ENCODE peak calls at places on chromosomes 4 and X, in seven cellular contexts. One of them, this sample, is unnamed.

GRCh38 chrX:120365968-120366367 is 4.1 kb downstream of the ATP1B4 start:
- DNase-seq in K562: no peak
- DNase-seq in HCT116: no peak
- DNase-seq in H1: no peak
- DNase-seq in GM23338: no peak
- DNase-seq in GM12878: no peak
- DNase-seq in HepG2: no peak
- DNase-seq in this sample: no peak

GRCh38 chr4:140344111-140344510 is 29.3 kb upstream of the SCOC start:
- DNase-seq in K562: no peak
- DNase-seq in HCT116: no peak
- DNase-seq in H1: no peak
- DNase-seq in GM23338: no peak
- DNase-seq in GM12878: no peak
- DNase-seq in HepG2: no peak
- DNase-seq in this sample: no peak

GRCh38 chr4:73446336-73446938 is 10.4 kb downstream of the AFP start:
- DNase-seq in K562: peak; percentile 67
- DNase-seq in HCT116: peak; percentile 48
- DNase-seq in H1: no peak
- DNase-seq in GM23338: peak; percentile 81
- DNase-seq in GM12878: no peak
- DNase-seq in HepG2: peak; percentile 78
- DNase-seq in this sample: peak; percentile 20

GRCh38 chr4:128287159-128287870 is at the start of gene PGRMC2:
- DNase-seq in K562: peak; percentile 50
- DNase-seq in HCT116: no peak
- DNase-seq in H1: no peak
- DNase-seq in GM23338: peak; percentile 75
- DNase-seq in GM12878: no peak
- DNase-seq in HepG2: no peak
- DNase-seq in this sample: no peak

GRCh38 chr4:146243141-146243882 is 29.0 kb downstream of the REELD1 start:
- DNase-seq in K562: peak; percentile 37
- DNase-seq in HCT116: no peak
- DNase-seq in H1: peak; percentile 36
- DNase-seq in GM23338: peak; percentile 76
- DNase-seq in GM12878: peak; percentile 45
- DNase-seq in HepG2: no peak
- DNase-seq in this sample: no peak

GRCh38 chrX:21912220-21912619 is 28.3 kb upstream of the SMS start:
- DNase-seq in K562: no peak
- DNase-seq in HCT116: no peak
- DNase-seq in H1: no peak
- DNase-seq in GM23338: no peak
- DNase-seq in GM12878: no peak
- DNase-seq in HepG2: no peak
- DNase-seq in this sample: no peak

GRCh38 chrX:136731207-136731782 is 49.4 kb downstream of the ARHGEF6 start:
- DNase-seq in K562: no peak
- DNase-seq in HCT116: no peak
- DNase-seq in H1: no peak
- DNase-seq in GM23338: no peak
- DNase-seq in GM12878: no peak
- DNase-seq in HepG2: no peak
- DNase-seq in this sample: no peak

GRCh38 chr4:17657849-17658248 is 43.4 kb downstream of the MED28 start:
- DNase-seq in K562: no peak
- DNase-seq in HCT116: no peak
- DNase-seq in H1: no peak
- DNase-seq in GM23338: no peak
- DNase-seq in GM12878: no peak
- DNase-seq in HepG2: no peak
- DNase-seq in this sample: no peak

GRCh38 chrX:151871244-151871643 is 41.4 kb upstream of the MAGEA4 start:
- DNase-seq in K562: no peak
- DNase-seq in HCT116: peak; percentile 38
- DNase-seq in H1: no peak
- DNase-seq in GM23338: no peak
- DNase-seq in GM12878: no peak
- DNase-seq in HepG2: peak; percentile 0
- DNase-seq in this sample: no peak

GRCh38 chrX:40176256-40176978 is 78.7 kb upstream of the BCOR start:
- DNase-seq in K562: peak; percentile 73
- DNase-seq in HCT116: no peak
- DNase-seq in H1: no peak
- DNase-seq in GM23338: peak; percentile 52
- DNase-seq in GM12878: no peak
- DNase-seq in HepG2: peak; percentile 35
- DNase-seq in this sample: no peak

GRCh38 chr4:38132843-38133662 is 172.9 kb downstream of the PTTG2 start:
- DNase-seq in K562: no peak
- DNase-seq in HCT116: no peak
- DNase-seq in H1: no peak
- DNase-seq in GM23338: no peak
- DNase-seq in GM12878: peak; percentile 17
- DNase-seq in HepG2: peak; percentile 100
- DNase-seq in this sample: no peak

GRCh38 chrX:13046035-13046851 is 1.8 kb upstream of the FAM9C start:
- DNase-seq in K562: no peak
- DNase-seq in HCT116: no peak
- DNase-seq in H1: no peak
- DNase-seq in GM23338: no peak
- DNase-seq in GM12878: no peak
- DNase-seq in HepG2: no peak
- DNase-seq in this sample: no peak

GRCh38 chrX:103573205-103573604 is 12.1 kb upstream of the TCEAL4 start:
- DNase-seq in K562: no peak
- DNase-seq in HCT116: no peak
- DNase-seq in H1: no peak
- DNase-seq in GM23338: peak; percentile 34
- DNase-seq in GM12878: no peak
- DNase-seq in HepG2: no peak
- DNase-seq in this sample: no peak

GRCh38 chr4:142846105-142846728 is at the start of gene INPP4B:
- DNase-seq in K562: no peak
- DNase-seq in HCT116: peak; percentile 13
- DNase-seq in H1: no peak
- DNase-seq in GM23338: peak; percentile 73
- DNase-seq in GM12878: no peak
- DNase-seq in HepG2: no peak
- DNase-seq in this sample: no peak

GRCh38 chr4:142844782-142845181 is 1.3 kb downstream of the INPP4B start:
- DNase-seq in K562: no peak
- DNase-seq in HCT116: no peak
- DNase-seq in H1: no peak
- DNase-seq in GM23338: no peak
- DNase-seq in GM12878: no peak
- DNase-seq in HepG2: no peak
- DNase-seq in this sample: no peak

GRCh38 chr4:142850478-142850877 is 4.4 kb upstream of the INPP4B start:
- DNase-seq in K562: no peak
- DNase-seq in HCT116: peak; percentile 18
- DNase-seq in H1: no peak
- DNase-seq in GM23338: peak; percentile 63
- DNase-seq in GM12878: no peak
- DNase-seq in HepG2: no peak
- DNase-seq in this sample: no peak

GRCh38 chr4:142845293-142846070 is 619 bp downstream of the INPP4B start:
- DNase-seq in K562: no peak
- DNase-seq in HCT116: no peak
- DNase-seq in H1: no peak
- DNase-seq in GM23338: peak; percentile 63
- DNase-seq in GM12878: no peak
- DNase-seq in HepG2: no peak
- DNase-seq in this sample: no peak

DNA sequence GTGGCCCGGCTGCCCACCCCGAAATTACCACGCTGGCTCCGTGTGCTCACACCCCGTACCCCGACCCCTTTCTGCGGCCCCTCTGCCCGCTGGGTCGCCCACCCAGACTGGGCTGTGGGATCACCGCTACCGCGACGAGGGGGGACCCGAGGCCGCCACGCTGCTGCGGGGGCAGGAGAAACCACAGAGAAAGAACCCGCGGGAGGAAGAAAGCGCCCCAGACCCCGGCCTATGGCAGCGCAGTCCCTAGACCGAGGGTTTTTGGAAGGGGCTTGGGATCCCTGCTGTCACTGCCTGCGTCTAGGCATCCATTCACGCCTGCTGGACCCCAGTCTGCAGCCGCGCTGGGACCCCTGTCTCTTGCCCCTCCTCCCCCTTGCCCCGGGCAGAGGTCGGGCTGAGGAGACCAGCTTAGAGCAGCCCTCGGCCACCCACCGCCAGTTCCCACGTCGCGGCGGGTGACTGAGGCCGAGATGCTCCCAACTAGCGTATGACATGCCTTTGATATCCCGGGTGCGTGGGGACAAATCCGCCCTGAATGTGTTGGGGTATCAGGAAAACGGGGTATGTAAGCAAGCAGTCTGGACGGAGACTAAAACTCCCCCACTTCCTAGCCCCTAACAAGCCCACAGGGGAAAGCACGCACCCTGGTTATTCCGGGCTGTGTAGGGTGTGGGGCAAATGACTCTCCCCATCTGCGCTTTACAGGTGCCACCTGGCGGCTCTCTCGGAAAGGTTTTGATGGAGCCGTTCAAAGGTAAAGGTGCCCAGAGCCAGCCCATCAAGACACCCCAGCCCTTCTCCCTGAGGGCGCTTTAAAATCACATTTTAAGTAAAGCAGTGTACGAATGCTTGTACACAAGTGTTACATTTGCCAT is 867 bp upstream of the INPP4B start:
- DNase-seq in K562: peak; percentile 6
- DNase-seq in HCT116: peak; percentile 57
- DNase-seq in H1: no peak
- DNase-seq in GM23338: peak; percentile 83
- DNase-seq in GM12878: no peak
- DNase-seq in HepG2: peak; percentile 10
- DNase-seq in this sample: no peak
- TF ChIP-seq POLR2AphosphoS5 in K562: no peak
- TF ChIP-seq POLR2AphosphoS5 in HCT116: no peak
- TF ChIP-seq POLR2AphosphoS5 in H1: no peak
- TF ChIP-seq POLR2AphosphoS5 in GM23338: no peak
- TF ChIP-seq POLR2AphosphoS5 in GM12878: no peak
- TF ChIP-seq POLR2AphosphoS5 in HepG2: no peak
- TF ChIP-seq POLR2AphosphoS5 in this sample: no peak

DNA sequence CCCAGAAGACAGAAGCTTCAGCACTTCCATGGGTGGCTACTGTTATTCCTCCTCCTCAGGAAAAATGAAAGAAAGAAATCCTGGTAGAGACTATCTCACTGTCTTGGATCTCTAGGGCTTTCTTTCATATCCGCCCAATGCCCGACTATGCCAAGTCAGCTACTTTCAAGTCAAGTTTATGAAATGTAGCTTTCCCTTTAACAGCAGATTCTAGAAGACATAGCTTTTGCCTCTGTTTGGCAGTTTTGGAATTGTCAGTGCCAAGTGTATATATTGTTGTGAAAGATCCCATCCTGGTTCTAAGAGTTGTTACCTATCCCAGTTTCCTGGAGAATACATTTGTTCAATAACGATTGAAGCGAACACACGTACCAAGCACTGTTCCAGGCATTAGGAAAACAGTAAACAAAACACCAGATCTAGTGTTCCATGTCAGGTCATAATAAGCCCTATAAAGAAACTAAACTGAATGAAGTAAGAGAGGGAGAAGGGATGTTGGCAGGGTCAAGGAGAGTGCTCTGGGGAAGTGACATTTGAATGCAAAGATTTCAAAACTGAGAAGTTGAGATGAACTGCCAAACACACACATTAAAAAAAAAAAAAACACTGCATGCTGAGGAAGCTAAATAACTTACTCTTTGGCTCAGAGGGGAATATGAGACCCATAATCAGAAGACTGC is 14.5 kb upstream of the ENAM start:
- DNase-seq in K562: no peak
- DNase-seq in HCT116: no peak
- DNase-seq in H1: no peak
- DNase-seq in GM23338: no peak
- DNase-seq in GM12878: no peak
- DNase-seq in HepG2: no peak
- DNase-seq in this sample: peak; percentile 34
- TF ChIP-seq EZH2 in K562: no peak
- TF ChIP-seq EZH2 in HCT116: no peak
- TF ChIP-seq EZH2 in H1: no peak
- TF ChIP-seq EZH2 in GM23338: no peak
- TF ChIP-seq EZH2 in GM12878: no peak
- TF ChIP-seq EZH2 in HepG2: no peak
- TF ChIP-seq EZH2 in this sample: no peak

DNA sequence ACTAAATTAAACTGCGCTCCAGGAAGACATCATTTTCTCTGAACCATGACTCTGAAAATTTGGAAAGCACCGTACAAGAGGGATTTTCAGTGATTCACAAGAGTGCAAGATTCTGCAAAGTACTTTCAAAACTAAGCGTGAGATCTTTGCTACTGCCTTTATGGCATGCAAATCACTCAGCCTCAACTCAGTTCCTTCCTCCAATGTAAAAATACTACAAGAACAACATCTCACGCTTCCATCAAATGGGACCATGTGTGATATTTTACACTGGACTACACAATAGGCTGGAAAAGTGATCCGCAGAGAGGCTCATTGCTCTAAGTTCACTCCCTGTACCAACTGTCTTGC is 682 bp upstream of the IL15 start:
- DNase-seq in K562: no peak
- DNase-seq in HCT116: no peak
- DNase-seq in H1: no peak
- DNase-seq in GM23338: no peak
- DNase-seq in GM12878: peak; percentile 73
- DNase-seq in HepG2: no peak
- DNase-seq in this sample: no peak
- H3K4me3 ChIP-seq in K562: no peak overlapping the region
- H3K4me3 ChIP-seq in HCT116: peak overlapping the region; percentile 84
- H3K4me3 ChIP-seq in H1: peak overlapping the region; percentile 85
- H3K4me3 ChIP-seq in GM23338: peak overlapping the region; percentile 84
- H3K4me3 ChIP-seq in GM12878: peak overlapping the region; percentile 96
- H3K4me3 ChIP-seq in HepG2: no peak overlapping the region
- H3K4me3 ChIP-seq in this sample: no peak overlapping the region

DNA sequence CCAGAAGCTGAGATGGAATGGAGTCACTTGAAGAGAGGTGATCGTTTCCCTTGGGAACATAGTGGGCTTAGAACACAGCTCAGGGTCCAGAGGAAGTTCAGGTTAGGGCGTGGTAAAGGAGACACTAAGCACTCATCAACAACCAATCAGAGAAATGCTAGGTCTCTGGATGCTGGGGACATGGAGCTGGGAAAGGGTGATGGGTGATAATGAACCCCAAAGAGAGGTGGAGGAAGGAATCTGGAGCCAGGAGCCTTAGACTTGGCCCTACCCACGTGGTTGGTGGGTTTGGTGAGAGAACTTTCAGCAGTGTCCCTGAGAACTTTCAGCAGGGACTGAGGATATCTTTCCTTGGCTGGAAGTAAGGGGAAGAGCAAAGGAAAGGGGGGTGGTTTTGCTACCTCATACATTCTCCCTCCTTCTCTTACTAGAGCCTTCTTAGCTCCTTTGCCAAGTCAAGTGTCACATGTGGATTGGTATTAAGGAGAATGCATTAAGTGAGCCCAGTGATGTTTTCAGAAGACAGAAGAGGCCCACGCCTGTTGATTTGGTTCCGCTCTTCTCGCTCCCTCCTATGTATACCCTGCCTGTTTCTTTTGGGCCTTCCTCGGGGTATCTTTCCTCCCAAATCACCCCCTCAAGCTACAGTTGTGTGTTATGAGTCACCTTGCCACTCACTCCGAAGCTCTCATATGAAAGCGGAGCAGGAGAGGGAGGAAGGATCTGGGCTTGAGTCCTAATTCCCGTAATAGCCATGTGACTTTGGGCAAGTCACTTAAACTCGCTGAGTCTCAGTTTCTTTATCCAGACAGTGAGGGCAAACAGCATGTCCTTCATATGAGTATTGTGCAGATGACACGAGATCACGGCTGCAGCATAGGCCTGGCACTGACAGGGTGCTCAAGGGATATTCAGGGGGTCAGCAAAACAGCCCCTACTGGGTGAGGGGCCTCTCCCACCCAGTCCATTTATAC is 63.1 kb downstream of the TSC22D3 start:
- DNase-seq in K562: no peak
- DNase-seq in HCT116: no peak
- DNase-seq in H1: no peak
- DNase-seq in GM23338: no peak
- DNase-seq in GM12878: no peak
- DNase-seq in HepG2: no peak
- DNase-seq in this sample: no peak
- TF ChIP-seq POLR2AphosphoS5 in K562: no peak
- TF ChIP-seq POLR2AphosphoS5 in HCT116: no peak
- TF ChIP-seq POLR2AphosphoS5 in H1: no peak
- TF ChIP-seq POLR2AphosphoS5 in GM23338: no peak
- TF ChIP-seq POLR2AphosphoS5 in GM12878: peak; percentile 58
- TF ChIP-seq POLR2AphosphoS5 in HepG2: no peak
- TF ChIP-seq POLR2AphosphoS5 in this sample: no peak

This sample was measured in SK-N-MC.